ENCODE peak calls at places on chromosomes 3 and 15, in seven cellular contexts. L, S, I, F, B, E and O are unnamed samples.

GRCh38 chr3:124859025-124859424 is 28.1 kb downstream of the ITGB5 start:
- DNase-seq in L (no peak), S (no peak), I (no peak), F (no peak), B (no peak), E (no peak), O (no peak)

GRCh38 chr15:88243156-88243555 is 13.4 kb downstream of the NTRK3 start:
- DNase-seq in L (no peak), S (no peak), I (no peak), F (no peak), B (no peak), E (no peak), O (no peak)

GRCh38 chr3:177478170-177478859 is 281.0 kb upstream of the TBL1XR1 start:
- DNase-seq in L (no peak), S (no peak), I (peak; percentile 56), F (no peak), B (no peak), E (no peak), O (no peak)

GRCh38 chr3:149844073-149844472 is 31.1 kb downstream of the RNF13 start:
- DNase-seq in L (no peak), S (no peak), I (no peak), F (no peak), B (no peak), E (no peak), O (no peak)

GRCh38 chr15:84961114-84961452 is 20.6 kb upstream of the PDE8A start:
- DNase-seq in L (no peak), S (no peak), I (no peak), F (no peak), B (no peak), E (no peak), O (no peak)

GRCh38 chr15:66770518-66771350 is 68.7 kb downstream of the SMAD6 start:
- DNase-seq in L (no peak), S (no peak), I (no peak), F (no peak), B (no peak), E (no peak), O (no peak)

GRCh38 chr15:89912145-89912673 is 543 bp downstream of the ARPIN start:
- DNase-seq in L (no peak), S (peak; percentile 58), I (no peak), F (no peak), B (peak; percentile 42), E (no peak), O (no peak)

GRCh38 chr3:7309707-7310106 is 448.8 kb downstream of the GRM7 start:
- DNase-seq in L (no peak), S (no peak), I (no peak), F (no peak), B (no peak), E (no peak), O (no peak)

GRCh38 chr3:126543457-126544090 is 15.2 kb downstream of the C3orf22 start:
- DNase-seq in L (no peak), S (no peak), I (no peak), F (peak; percentile 10), B (no peak), E (no peak), O (no peak)

GRCh38 chr15:30872341-30872748 is 31.4 kb upstream of the FAN1 start:
- DNase-seq in L (no peak), S (no peak), I (no peak), F (no peak), B (no peak), E (no peak), O (no peak)